ENCODE peak calls at places on chromosomes 2 and 18, in five cellular contexts. L is iris pigment epithelial cell, Q is HCEC 1CT, U is tibial artery, M is ecto neural progenitor cell. Y is an unnamed sample.

GRCh38 chr2:139790807-139791206 is 1010.6 kb upstream of the NXPH2 start:
- DNase-seq in M (no peak), Q (peak; percentile 40), L (peak; percentile 36), U (no peak), Y (no peak)

GRCh38 chr2:72222829-72223564 is 75.3 kb upstream of the CYP26B1 start:
- DNase-seq in L (peak; percentile 89), Q (peak; percentile 79), M (no peak), U (no peak), Y (no peak)

GRCh38 chr18:50886914-50887313 is 8.0 kb downstream of the ME2 start:
- DNase-seq in Q (no peak), L (no peak), U (no peak), M (no peak), Y (no peak)

GRCh38 chr2:18436408-18437077 is 123.9 kb downstream of the RDH14 start:
- DNase-seq in L (peak; percentile 69), U (no peak), Q (peak; percentile 52), M (no peak), Y (no peak)

GRCh38 chr2:14673351-14673875 is 40.9 kb downstream of the LRATD1 start:
- DNase-seq in L (peak; percentile 11), M (no peak), Q (peak; percentile 30), U (no peak), Y (no peak)

GRCh38 chr2:159925975-159926374 is 128.0 kb upstream of the CD302 start:
- DNase-seq in M (no peak), L (no peak), U (no peak), Q (no peak), Y (no peak)

GRCh38 chr2:176079851-176080539 is 3.8 kb downstream of the EVX2 start:
- DNase-seq in L (peak; percentile 14), U (no peak), Q (no peak), M (peak; percentile 90), Y (no peak)

GRCh38 chr2:66173635-66174034 is 261.3 kb upstream of the MEIS1 start:
- DNase-seq in M (no peak), L (no peak), Q (no peak), U (no peak), Y (no peak)

GRCh38 chr2:216348909-216349308 is 23.4 kb downstream of the MARCHF4 start:
- DNase-seq in U (no peak), L (peak; percentile 87), Q (peak; percentile 85), M (no peak), Y (no peak)

GRCh38 chr2:3636586-3637310 is 21.3 kb upstream of the ALLC start:
- DNase-seq in M (peak; percentile 29), L (no peak), Q (no peak), U (peak; percentile 19), Y (no peak)

GRCh38 chr2:233486778-233487552 is 79.6 kb downstream of the USP40 start:
- DNase-seq in L (peak; percentile 93), Q (peak; percentile 85), M (no peak), U (no peak), Y (no peak)

GRCh38 chr2:200408428-200409311 is 101.2 kb downstream of the KCTD18 start:
- DNase-seq in Q (peak; percentile 91), U (no peak), M (no peak), L (peak; percentile 95), Y (no peak)

GRCh38 chr2:98458667-98459380 is 14.2 kb downstream of the INPP4A start:
- DNase-seq in U (no peak), L (no peak), M (peak; percentile 32), Q (no peak), Y (no peak)

GRCh38 chr2:127485694-127486071 is 40.6 kb downstream of the IWS1 start:
- DNase-seq in U (no peak), Q (no peak), L (no peak), M (no peak), Y (no peak)

GRCh38 chr2:83536489-83537020 is 922.5 kb downstream of the SUCLG1 start:
- DNase-seq in M (no peak), U (no peak), Q (no peak), L (no peak), Y (no peak)

GRCh38 chr18:74951165-74951760 is 257.7 kb downstream of the PTGR3 start:
- DNase-seq in U (peak; percentile 83), Q (peak; percentile 90), L (peak; percentile 99), M (no peak), Y (peak; percentile 76)

GRCh38 chr2:239369631-239370161 is 31.1 kb downstream of the HDAC4 start:
- DNase-seq in U (peak; percentile 53), Q (no peak), L (peak; percentile 29), M (no peak), Y (peak; percentile 34)

GRCh38 chr2:160652236-160652635 is 158.6 kb upstream of the RBMS1 start:
- DNase-seq in L (peak; percentile 23), M (no peak), Q (no peak), U (no peak), Y (no peak)

GRCh38 chr2:43057026-43057741 is 169.2 kb downstream of the ZFP36L2 start:
- DNase-seq in Q (no peak), U (peak; percentile 90), M (no peak), L (no peak), Y (no peak)

GRCh38 chr2:127020536-127020935 is 86.4 kb downstream of the BIN1 start:
- DNase-seq in Q (no peak), M (peak; percentile 44), U (no peak), L (no peak), Y (no peak)

GRCh38 chr2:12155308-12156061 is 409.1 kb downstream of the LPIN1 start:
- DNase-seq in M (no peak), U (no peak), L (peak; percentile 91), Q (peak; percentile 96), Y (no peak)

GRCh38 chr2:199940373-199940772 is 14.9 kb downstream of the TYW5 start:
- DNase-seq in U (no peak), M (no peak), L (peak; percentile 40), Q (peak; percentile 58), Y (no peak)

GRCh38 chr18:50009772-50010171 is 185.2 kb downstream of the MYO5B start:
- DNase-seq in U (no peak), Q (peak; percentile 40), L (peak; percentile 45), M (peak; percentile 60), Y (peak; percentile 61)

GRCh38 chr2:189364607-189365006 is 76.7 kb upstream of the WDR75 start:
- DNase-seq in M (no peak), Q (no peak), L (no peak), U (no peak), Y (no peak)

GRCh38 chr2:216298719-216299118 is 73.6 kb downstream of the MARCHF4 start:
- DNase-seq in M (no peak), Q (peak; percentile 87), L (peak; percentile 67), U (no peak), Y (no peak)